ENCODE peak calls at places on chromosomes 13 and 19, in six cellular contexts. One of them, this sample, is unnamed.

GRCh38 chr19:31312004-31312403 is 37.2 kb downstream of the TSHZ3 start:
- DNase-seq in cardiac muscle cell: no peak
- DNase-seq in MCF 10A: no peak
- DNase-seq in NB4: peak
- DNase-seq in mucosa of descending colon: peak
- DNase-seq in suprapubic skin: no peak
- DNase-seq in this sample: no peak

GRCh38 chr13:99758465-99759162 is 213.0 kb downstream of the ZIC5 start:
- DNase-seq in NB4: no peak
- DNase-seq in cardiac muscle cell: no peak
- DNase-seq in suprapubic skin: no peak
- DNase-seq in mucosa of descending colon: no peak
- DNase-seq in MCF 10A: no peak
- DNase-seq in this sample: no peak

GRCh38 chr13:27962128-27962841 is 6.8 kb downstream of the CDX2 start:
- DNase-seq in NB4: no peak
- DNase-seq in cardiac muscle cell: no peak
- DNase-seq in MCF 10A: no peak
- DNase-seq in mucosa of descending colon: peak
- DNase-seq in suprapubic skin: no peak
- DNase-seq in this sample: no peak

GRCh38 chr13:75214846-75215245 is 267.1 kb downstream of the TBC1D4 start:
- DNase-seq in suprapubic skin: no peak
- DNase-seq in NB4: no peak
- DNase-seq in cardiac muscle cell: no peak
- DNase-seq in MCF 10A: no peak
- DNase-seq in mucosa of descending colon: no peak
- DNase-seq in this sample: no peak

GRCh38 chr13:51729853-51730553 is 74.0 kb downstream of the DHRS12 start:
- DNase-seq in cardiac muscle cell: no peak
- DNase-seq in NB4: peak
- DNase-seq in suprapubic skin: peak
- DNase-seq in MCF 10A: peak
- DNase-seq in mucosa of descending colon: no peak
- DNase-seq in this sample: peak

GRCh38 chr19:18156268-18156667 is 3.3 kb downstream of the PIK3R2 start:
- DNase-seq in MCF 10A: no peak
- DNase-seq in mucosa of descending colon: no peak
- DNase-seq in cardiac muscle cell: no peak
- DNase-seq in suprapubic skin: no peak
- DNase-seq in NB4: no peak
- DNase-seq in this sample: no peak

GRCh38 chr13:52737900-52738299 is 1.7 kb downstream of the CNMD start:
- DNase-seq in cardiac muscle cell: no peak
- DNase-seq in mucosa of descending colon: no peak
- DNase-seq in MCF 10A: no peak
- DNase-seq in suprapubic skin: no peak
- DNase-seq in NB4: no peak
- DNase-seq in this sample: no peak

GRCh38 chr13:19882231-19882630 is 18.8 kb upstream of the ZMYM5 start:
- DNase-seq in NB4: no peak
- DNase-seq in cardiac muscle cell: no peak
- DNase-seq in suprapubic skin: no peak
- DNase-seq in MCF 10A: no peak
- DNase-seq in mucosa of descending colon: no peak
- DNase-seq in this sample: no peak

GRCh38 chr19:30784850-30785459 is 412.8 kb downstream of the ZNF536 start:
- DNase-seq in cardiac muscle cell: peak
- DNase-seq in suprapubic skin: no peak
- DNase-seq in NB4: peak
- DNase-seq in MCF 10A: peak
- DNase-seq in mucosa of descending colon: peak
- DNase-seq in this sample: no peak

GRCh38 chr19:29623726-29624488 is 17.8 kb downstream of the POP4 start:
- DNase-seq in MCF 10A: no peak
- DNase-seq in mucosa of descending colon: no peak
- DNase-seq in NB4: no peak
- DNase-seq in suprapubic skin: no peak
- DNase-seq in cardiac muscle cell: no peak
- DNase-seq in this sample: no peak

GRCh38 chr13:26950546-26950945 is 190.0 kb upstream of the GPR12 start:
- DNase-seq in suprapubic skin: no peak
- DNase-seq in mucosa of descending colon: peak
- DNase-seq in NB4: no peak
- DNase-seq in MCF 10A: no peak
- DNase-seq in cardiac muscle cell: no peak
- DNase-seq in this sample: no peak

GRCh38 chr19:30692517-30692870 is 320.3 kb downstream of the ZNF536 start:
- DNase-seq in NB4: no peak
- DNase-seq in suprapubic skin: no peak
- DNase-seq in MCF 10A: no peak
- DNase-seq in cardiac muscle cell: no peak
- DNase-seq in mucosa of descending colon: no peak
- DNase-seq in this sample: no peak

GRCh38 chr13:40061466-40062450 is 406.3 kb downstream of the COG6 start:
- DNase-seq in suprapubic skin: no peak
- DNase-seq in cardiac muscle cell: no peak
- DNase-seq in MCF 10A: peak
- DNase-seq in NB4: no peak
- DNase-seq in mucosa of descending colon: no peak
- DNase-seq in this sample: no peak

GRCh38 chr13:45870232-45870631 is 18.7 kb upstream of the SIAH3 start:
- DNase-seq in MCF 10A: no peak
- DNase-seq in suprapubic skin: no peak
- DNase-seq in cardiac muscle cell: no peak
- DNase-seq in mucosa of descending colon: no peak
- DNase-seq in NB4: no peak
- DNase-seq in this sample: no peak

GRCh38 chr13:23365652-23366051 is 67.8 kb downstream of the SACS start:
- DNase-seq in NB4: no peak
- DNase-seq in suprapubic skin: no peak
- DNase-seq in cardiac muscle cell: no peak
- DNase-seq in MCF 10A: no peak
- DNase-seq in mucosa of descending colon: no peak
- DNase-seq in this sample: no peak

GRCh38 chr19:39997595-39998216 is 846 bp downstream of the ZNF546 start:
- DNase-seq in suprapubic skin: no peak
- DNase-seq in MCF 10A: no peak
- DNase-seq in mucosa of descending colon: no peak
- DNase-seq in NB4: no peak
- DNase-seq in cardiac muscle cell: no peak
- DNase-seq in this sample: no peak

GRCh38 chr19:6608950-6609349 is 18.0 kb upstream of the CD70 start:
- DNase-seq in mucosa of descending colon: no peak
- DNase-seq in suprapubic skin: no peak
- DNase-seq in MCF 10A: no peak
- DNase-seq in cardiac muscle cell: no peak
- DNase-seq in NB4: no peak
- DNase-seq in this sample: no peak

GRCh38 chr19:14150041-14150769 is 13.8 kb upstream of the ASF1B start:
- DNase-seq in MCF 10A: no peak
- DNase-seq in suprapubic skin: no peak
- DNase-seq in mucosa of descending colon: no peak
- DNase-seq in NB4: no peak
- DNase-seq in cardiac muscle cell: no peak
- DNase-seq in this sample: no peak

GRCh38 chr13:27455331-27455855 is 5.0 kb upstream of the MTIF3 start:
- DNase-seq in MCF 10A: no peak
- DNase-seq in NB4: no peak
- DNase-seq in cardiac muscle cell: no peak
- DNase-seq in mucosa of descending colon: no peak
- DNase-seq in suprapubic skin: no peak
- DNase-seq in this sample: no peak

GRCh38 chr19:51098366-51099069 is 9.7 kb downstream of the CTU1 start:
- DNase-seq in suprapubic skin: no peak
- DNase-seq in cardiac muscle cell: peak
- DNase-seq in mucosa of descending colon: no peak
- DNase-seq in NB4: no peak
- DNase-seq in MCF 10A: no peak
- DNase-seq in this sample: no peak

DNA sequence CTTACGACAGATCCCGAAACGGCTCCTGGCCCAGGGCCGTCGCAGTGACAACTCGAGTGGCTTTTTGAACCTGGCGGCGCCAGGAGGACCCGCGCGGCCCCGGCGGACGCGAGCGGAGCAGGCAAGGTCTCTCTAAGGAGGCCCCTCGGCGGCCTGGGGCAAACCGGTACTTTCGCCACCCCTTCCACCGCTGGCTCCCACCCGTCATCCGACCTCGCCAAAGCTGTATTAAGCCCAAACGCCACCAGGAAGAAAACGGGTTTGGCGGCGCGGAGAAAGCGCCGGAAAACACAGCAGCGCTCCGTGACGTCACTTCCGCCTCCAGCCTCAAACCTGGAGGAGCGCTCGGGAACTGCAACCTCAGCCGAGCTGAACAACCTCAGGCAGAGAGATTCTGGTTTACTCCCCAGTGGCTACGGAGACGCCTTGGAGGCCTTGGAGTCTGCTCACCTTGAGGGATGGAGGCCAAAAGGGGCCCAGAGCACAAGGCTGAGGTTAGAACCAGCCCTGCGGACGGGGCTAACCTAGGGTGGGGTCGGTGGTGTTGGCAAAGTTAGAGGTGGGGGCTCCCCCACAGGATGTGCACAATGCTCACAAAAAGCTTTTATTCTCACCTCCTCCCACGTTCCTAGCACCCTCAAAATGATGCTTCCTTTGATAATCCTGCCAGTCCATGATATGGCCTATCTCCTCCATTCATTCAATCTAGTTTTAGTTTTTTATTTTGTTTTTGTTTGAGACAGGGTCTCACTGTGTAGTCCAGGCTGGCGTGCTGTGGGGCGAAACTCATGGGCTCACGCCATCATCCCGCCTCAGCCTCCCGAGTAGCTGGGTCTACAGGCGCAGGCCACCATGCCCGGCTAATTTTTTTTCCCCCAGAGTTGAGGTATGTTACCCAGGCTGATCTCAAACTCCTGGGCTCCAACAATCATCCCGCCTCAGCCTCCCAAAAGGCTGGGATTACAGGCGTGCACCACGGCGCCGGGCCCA is at the start of gene ZNF266:
- DNase-seq in cardiac muscle cell: peak
- DNase-seq in MCF 10A: peak
- DNase-seq in NB4: peak
- DNase-seq in mucosa of descending colon: peak
- DNase-seq in suprapubic skin: peak
- DNase-seq in this sample: peak
- TF ChIP-seq CTCF in cardiac muscle cell: peak
- TF ChIP-seq CTCF in MCF 10A: peak
- TF ChIP-seq CTCF in NB4: peak
- TF ChIP-seq CTCF in mucosa of descending colon: peak
- TF ChIP-seq CTCF in suprapubic skin: peak
- TF ChIP-seq CTCF in this sample: peak

DNA sequence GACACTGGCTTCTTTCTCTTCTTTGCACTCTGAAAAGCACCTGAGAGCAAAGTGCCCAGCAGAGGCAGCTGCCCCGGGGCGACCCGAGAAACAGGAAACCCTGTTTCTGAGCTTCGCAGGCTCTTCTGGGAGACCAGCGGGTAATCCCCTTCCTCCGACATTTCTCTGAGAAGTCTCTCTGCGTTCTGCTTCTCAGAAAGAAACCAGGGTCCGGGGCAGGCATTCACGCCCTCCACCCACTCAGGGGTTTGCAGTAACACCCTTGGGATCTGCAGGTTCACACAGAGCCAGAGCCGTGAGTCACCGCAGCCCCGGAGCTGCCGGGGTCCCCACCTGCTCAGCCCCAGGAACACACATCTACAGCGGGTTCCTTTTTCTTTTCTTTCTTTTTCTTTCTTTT is 86.0 kb downstream of the GADD45B start:
- DNase-seq in MCF 10A: peak
- DNase-seq in mucosa of descending colon: no peak
- DNase-seq in NB4: peak
- DNase-seq in suprapubic skin: no peak
- DNase-seq in cardiac muscle cell: no peak
- DNase-seq in this sample: no peak
- TF ChIP-seq CTCF in MCF 10A: no peak
- TF ChIP-seq CTCF in mucosa of descending colon: no peak
- TF ChIP-seq CTCF in NB4: no peak
- TF ChIP-seq CTCF in suprapubic skin: no peak
- TF ChIP-seq CTCF in cardiac muscle cell: no peak
- TF ChIP-seq CTCF in this sample: no peak

DNA sequence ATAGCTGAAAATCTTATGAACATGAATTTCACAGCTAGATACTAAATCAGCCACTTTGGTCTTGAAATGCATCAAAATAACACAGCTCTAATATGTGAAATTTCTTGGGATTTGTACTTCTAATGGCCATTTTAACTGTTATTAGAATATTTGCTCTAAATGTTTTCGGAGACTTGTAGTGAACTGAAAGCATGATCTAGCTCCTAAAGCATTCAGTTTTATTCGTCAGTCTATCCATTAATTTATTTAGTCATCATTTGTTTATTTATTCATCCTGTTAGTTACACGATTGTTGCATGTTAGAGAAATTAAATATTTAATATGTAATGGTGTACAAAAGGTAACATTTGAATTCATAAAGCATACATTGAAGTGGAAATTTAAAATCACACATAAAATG is 1132.7 kb downstream of the SLITRK1 start:
- DNase-seq in NB4: no peak
- DNase-seq in mucosa of descending colon: no peak
- DNase-seq in suprapubic skin: no peak
- DNase-seq in MCF 10A: no peak
- DNase-seq in cardiac muscle cell: no peak
- DNase-seq in this sample: no peak
- TF ChIP-seq CTCF in NB4: no peak
- TF ChIP-seq CTCF in mucosa of descending colon: no peak
- TF ChIP-seq CTCF in suprapubic skin: no peak
- TF ChIP-seq CTCF in MCF 10A: no peak
- TF ChIP-seq CTCF in cardiac muscle cell: no peak
- TF ChIP-seq CTCF in this sample: no peak

GRCh38 chr13:37769078-37769477 is 100.5 kb downstream of the TRPC4 start:
- DNase-seq in suprapubic skin: no peak
- DNase-seq in MCF 10A: peak
- DNase-seq in NB4: no peak
- DNase-seq in mucosa of descending colon: no peak
- DNase-seq in cardiac muscle cell: no peak
- DNase-seq in this sample: no peak
- TF ChIP-seq CTCF in suprapubic skin: no peak
- TF ChIP-seq CTCF in MCF 10A: peak
- TF ChIP-seq CTCF in NB4: no peak
- TF ChIP-seq CTCF in mucosa of descending colon: no peak
- TF ChIP-seq CTCF in cardiac muscle cell: peak
- TF ChIP-seq CTCF in this sample: no peak

DNA sequence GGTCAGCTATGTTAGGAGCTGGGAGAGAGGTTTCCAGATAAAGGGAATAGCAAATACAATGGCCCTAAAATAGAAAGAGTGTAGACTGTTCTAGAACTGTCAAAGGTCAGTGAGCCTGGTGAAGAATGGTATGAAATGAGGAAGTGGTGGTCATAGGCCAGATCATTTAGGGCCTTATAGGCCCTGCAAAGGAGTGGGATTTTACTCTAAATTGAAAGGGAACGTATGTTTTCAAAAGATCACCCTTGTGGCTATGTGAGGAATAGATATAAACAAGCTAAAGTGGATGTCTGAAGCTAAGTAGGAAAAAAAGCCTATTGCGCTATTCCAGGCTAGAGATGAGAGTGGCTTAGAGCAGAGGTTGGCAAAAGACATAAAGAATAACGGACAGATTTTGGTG is 70.7 kb upstream of the TDRD3 start:
- DNase-seq in cardiac muscle cell: no peak
- DNase-seq in suprapubic skin: no peak
- DNase-seq in MCF 10A: no peak
- DNase-seq in mucosa of descending colon: no peak
- DNase-seq in NB4: peak
- DNase-seq in this sample: no peak
- TF ChIP-seq CTCF in cardiac muscle cell: no peak
- TF ChIP-seq CTCF in suprapubic skin: no peak
- TF ChIP-seq CTCF in MCF 10A: no peak
- TF ChIP-seq CTCF in mucosa of descending colon: no peak
- TF ChIP-seq CTCF in NB4: no peak
- TF ChIP-seq CTCF in this sample: no peak

This sample was measured in breast epithelium.